ENCODE peak calls at places on chromosomes 6 and 20, in five cellular contexts. W, F, M, Z and N are unnamed samples.

GRCh38 chr6:110039996-110040383 is 61.9 kb downstream of the GPR6 start:
- DNase-seq in F (no peak), W (peak; percentile 33), M (peak; percentile 9), Z (no peak), N (peak; percentile 76)

GRCh38 chr6:17289491-17290106 is 8.4 kb downstream of the RBM24 start:
- DNase-seq in W (peak; percentile 35), F (peak; percentile 95), M (peak; percentile 60), Z (no peak), N (no peak)

GRCh38 chr6:158357570-158358216 is 45.4 kb downstream of the TULP4 start:
- DNase-seq in Z (no peak), W (no peak), F (no peak), M (no peak), N (no peak)

GRCh38 chr20:3898639-3899038 is 9.5 kb downstream of the PANK2 start:
- DNase-seq in F (no peak), M (no peak), W (no peak), Z (no peak), N (no peak)

GRCh38 chr6:116557863-116558262 is 4.3 kb downstream of the CALHM4 start:
- DNase-seq in Z (no peak), W (no peak), F (no peak), M (peak; percentile 98), N (no peak)

GRCh38 chr6:132235596-132236280 is 165.5 kb downstream of the MOXD1 start:
- DNase-seq in W (no peak), F (no peak), Z (no peak), M (no peak), N (no peak)

GRCh38 chr6:50891290-50891689 is 72.6 kb downstream of the TFAP2B start:
- DNase-seq in W (no peak), F (no peak), Z (no peak), M (no peak), N (no peak)

GRCh38 chr20:38275815-38276550 is 15.4 kb upstream of the KIAA1755 start:
- DNase-seq in Z (no peak), W (no peak), M (peak; percentile 96), F (peak; percentile 19), N (no peak)

GRCh38 chr6:108200631-108201030 is 34.8 kb downstream of the NR2E1 start:
- DNase-seq in Z (no peak), M (peak; percentile 44), W (no peak), F (no peak), N (no peak)

GRCh38 chr20:24746351-24746685 is 202.8 kb upstream of the CST7 start:
- DNase-seq in F (peak; percentile 65), Z (no peak), W (peak; percentile 85), M (no peak), N (no peak)

GRCh38 chr20:57435498-57436222 is 44.5 kb downstream of the RBM38 start:
- DNase-seq in W (peak; percentile 74), M (no peak), Z (peak; percentile 35), F (peak; percentile 90), N (peak; percentile 79)

GRCh38 chr20:50283922-50284810 is 93.5 kb downstream of the CEBPB start:
- DNase-seq in F (peak; percentile 90), Z (no peak), M (peak; percentile 66), W (peak; percentile 48), N (no peak)

GRCh38 chr6:1771324-1771723 is 161.6 kb downstream of the FOXC1 start:
- DNase-seq in W (no peak), Z (no peak), F (no peak), M (peak; percentile 44), N (no peak)

GRCh38 chr6:138403801-138404665 is at the start of gene HEBP2:
- DNase-seq in M (peak; percentile 65), W (peak; percentile 97), F (peak; percentile 95), Z (peak; percentile 91), N (peak; percentile 96)

GRCh38 chr6:22149501-22150490 is 147.0 kb downstream of the PRL start:
- DNase-seq in W (no peak), Z (no peak), F (no peak), M (peak; percentile 78), N (peak; percentile 40)

GRCh38 chr6:143405381-143406154 is 44.9 kb downstream of the ADAT2 start:
- DNase-seq in M (peak; percentile 35), F (no peak), Z (no peak), W (no peak), N (no peak)

GRCh38 chr6:146914563-146915483 is 289.4 kb upstream of the STXBP5 start:
- DNase-seq in F (peak; percentile 64), M (peak; percentile 96), Z (no peak), W (no peak), N (no peak)

GRCh38 chr20:2767768-2768631 is 32.4 kb downstream of the CPXM1 start:
- DNase-seq in Z (no peak), M (peak; percentile 24), W (no peak), F (peak; percentile 91), N (no peak)

GRCh38 chr20:38304845-38305447 is 990 bp downstream of the BPI start:
- DNase-seq in W (no peak), F (no peak), M (peak; percentile 38), Z (no peak), N (peak; percentile 82)

GRCh38 chr20:9054176-9054575 is 14.7 kb upstream of the PLCB4 start:
- DNase-seq in F (no peak), W (no peak), M (peak; percentile 86), Z (no peak), N (no peak)

GRCh38 chr6:33204165-33204414 is 365 bp upstream of the HSD17B8 start:
- DNase-seq in W (no peak), M (no peak), Z (no peak), F (no peak), N (no peak)

GRCh38 chr6:33616913-33617312 is 4.2 kb upstream of the ITPR3 start:
- DNase-seq in Z (no peak), W (no peak), F (no peak), M (no peak), N (no peak)

GRCh38 chr20:62025394-62025793 is 40.3 kb downstream of the TAF4 start:
- DNase-seq in Z (no peak), F (no peak), M (no peak), W (no peak), N (no peak)

GRCh38 chr6:78132681-78133410 is 480.0 kb downstream of the MEI4 start:
- DNase-seq in F (no peak), M (no peak), W (no peak), Z (no peak), N (no peak)

GRCh38 chr6:78131521-78131920 is 478.7 kb downstream of the MEI4 start:
- DNase-seq in Z (no peak), M (no peak), W (no peak), F (no peak), N (no peak)
- H3K9me3 ChIP-seq in Z (no peaks in the 10 kb centered on the region), M (peaks cover 16% of the 10 kb centered on the region), W (no peaks in the 10 kb centered on the region), F (no peaks in the 10 kb centered on the region), N (peaks cover 6% of the 10 kb centered on the region)

GRCh38 chr20:55540486-55540885 is 464.8 kb downstream of the CBLN4 start:
- DNase-seq in Z (no peak), F (no peak), W (no peak), M (no peak), N (no peak)

GRCh38 chr20:55533601-55534000 is 471.7 kb downstream of the CBLN4 start:
- DNase-seq in Z (no peak), M (no peak), F (no peak), W (no peak), N (no peak)

GRCh38 chr20:55540013-55540412 is 465.3 kb downstream of the CBLN4 start:
- DNase-seq in Z (no peak), M (no peak), F (no peak), W (no peak), N (no peak)

GRCh38 chr20:55535366-55535765 is 470.0 kb downstream of the CBLN4 start:
- DNase-seq in M (no peak), Z (no peak), F (no peak), W (no peak), N (no peak)

DNA sequence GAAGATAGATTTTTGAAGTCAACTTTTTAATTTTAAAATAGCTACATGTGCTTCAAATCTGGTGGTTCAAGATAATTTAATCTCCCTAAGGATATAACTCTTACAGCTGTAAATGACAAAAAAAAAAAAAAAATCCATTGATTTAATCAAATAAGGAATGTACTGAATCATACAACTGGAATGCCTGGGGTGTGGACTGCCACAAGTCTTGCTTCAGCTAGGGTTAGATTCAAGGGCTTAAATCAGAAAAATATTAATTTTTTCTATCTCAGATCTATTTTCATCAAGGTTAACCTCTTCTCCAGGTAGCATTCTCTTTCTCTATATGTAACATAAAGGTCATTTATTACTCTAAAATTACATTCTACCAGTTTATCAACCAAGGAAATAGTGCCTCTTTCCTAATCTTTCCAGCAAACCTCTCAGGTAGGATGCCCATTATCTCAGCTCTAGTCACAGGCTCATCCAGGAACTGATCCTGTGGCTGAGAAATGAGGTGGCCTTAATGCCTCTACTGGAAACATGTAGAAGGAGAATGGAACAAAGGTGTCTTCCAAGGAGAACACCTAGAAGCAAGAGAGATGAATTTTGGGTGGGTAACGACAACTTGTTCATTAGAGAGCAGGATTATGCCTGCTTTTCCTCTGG is 466.9 kb downstream of the CBLN4 start:
- DNase-seq in F (no peak), M (no peak), Z (no peak), W (no peak), N (no peak)
- H3K9me3 ChIP-seq in F (no peaks in the 10 kb centered on the region), M (peaks cover 10% of the 10 kb centered on the region), Z (peaks cover 4% of the 10 kb centered on the region), W (no peaks in the 10 kb centered on the region), N (peaks cover 26% of the 10 kb centered on the region)

DNA sequence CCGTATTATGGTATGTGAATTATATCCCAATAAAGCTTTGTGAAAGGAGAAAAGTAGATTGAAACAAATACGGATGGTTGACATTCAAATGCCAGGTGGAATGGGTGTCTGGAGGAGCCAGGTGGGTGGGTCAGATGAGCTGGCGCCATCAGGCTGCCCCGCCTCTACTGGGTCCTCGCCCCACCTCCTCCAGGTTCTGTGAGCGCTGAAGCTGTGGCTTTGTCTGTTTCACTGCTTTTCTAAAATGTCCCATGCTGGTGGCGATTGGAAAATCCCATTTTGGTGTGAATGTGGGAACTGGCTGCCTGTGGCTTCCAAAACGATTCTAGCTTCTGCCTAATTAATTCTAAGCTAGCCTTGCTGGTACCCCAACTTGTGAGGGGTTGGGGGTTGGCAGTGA is 16.5 kb downstream of the DUSP22 start:
- DNase-seq in F (no peak), M (no peak), W (no peak), Z (no peak), N (no peak)
- H3K9me3 ChIP-seq in F (no peaks in the 10 kb centered on the region), M (peaks cover 5% of the 10 kb centered on the region), W (no peaks in the 10 kb centered on the region), Z (no peaks in the 10 kb centered on the region), N (no peaks in the 10 kb centered on the region)

GRCh38 chr6:47240277-47240890 is 69.3 kb downstream of the TNFRSF21 start:
- DNase-seq in M (no peak), F (no peak), Z (no peak), W (no peak), N (no peak)
- H3K9me3 ChIP-seq in M (no peaks in the 10 kb centered on the region), F (no peaks in the 10 kb centered on the region), Z (no peaks in the 10 kb centered on the region), W (no peaks in the 10 kb centered on the region), N (no peaks in the 10 kb centered on the region)

GRCh38 chr20:18279231-18279630 is 9.1 kb upstream of the ZNF133 start:
- DNase-seq in W (no peak), M (no peak), F (no peak), Z (no peak), N (no peak)

GRCh38 chr20:18272451-18272850 is 15.9 kb upstream of the ZNF133 start:
- DNase-seq in Z (no peak), F (no peak), M (no peak), W (no peak), N (no peak)

GRCh38 chr20:18271160-18271559 is 17.2 kb upstream of the ZNF133 start:
- DNase-seq in M (no peak), W (no peak), Z (no peak), F (no peak), N (no peak)

GRCh38 chr20:18276821-18277220 is 11.5 kb upstream of the ZNF133 start:
- DNase-seq in M (peak; percentile 71), Z (peak; percentile 36), W (peak; percentile 77), F (no peak), N (peak; percentile 85)

GRCh38 chr20:18273738-18274137 is 14.6 kb upstream of the ZNF133 start:
- DNase-seq in Z (no peak), F (no peak), W (no peak), M (no peak), N (no peak)
- H3K9me3 ChIP-seq in Z (no peaks in the 10 kb centered on the region), F (no peaks in the 10 kb centered on the region), W (no peaks in the 10 kb centered on the region), M (no peaks in the 10 kb centered on the region), N (no peaks in the 10 kb centered on the region)